ENCODE peak calls at places on chromosomes 11 and 22, in four cellular contexts. R is neural progenitor cell; U is A549; I is CD8-positive, alpha-beta T cell. B is an unnamed sample.

GRCh38 chr11:79609511-79609910 is 168.7 kb upstream of the TENM4 start:
- DNase-seq in R (no peak), U (no peak), I (no peak), B (no peak)

GRCh38 chr11:765025-765801 is 12.1 kb downstream of the GATD1 start:
- DNase-seq in U (peak; percentile 60), I (peak; percentile 70), R (peak; percentile 72), B (peak; percentile 34)

GRCh38 chr22:26797910-26798309 is 140.5 kb downstream of the MIAT start:
- DNase-seq in R (peak; percentile 36), I (no peak), U (peak; percentile 13), B (no peak)

GRCh38 chr22:50340157-50340879 is 2.8 kb upstream of the PPP6R2 start:
- DNase-seq in R (peak; percentile 56), U (no peak), I (no peak), B (no peak)

GRCh38 chr11:19674420-19674819 is 38.2 kb upstream of the NAV2 start:
- DNase-seq in I (no peak), R (no peak), U (no peak), B (no peak)

GRCh38 chr11:43632171-43632570 is 48.4 kb upstream of the HSD17B12 start:
- DNase-seq in I (no peak), U (no peak), R (no peak), B (no peak)

GRCh38 chr11:56911312-56911711 is 77.4 kb upstream of the OR5AK2 start:
- DNase-seq in I (no peak), R (no peak), U (no peak), B (no peak)

GRCh38 chr11:10592331-10592730 is 23.9 kb upstream of the LYVE1 start:
- DNase-seq in U (no peak), I (no peak), R (no peak), B (no peak)

GRCh38 chr11:130829801-130830562 is 86.3 kb downstream of the SNX19 start:
- DNase-seq in R (no peak), U (no peak), I (no peak), B (no peak)

GRCh38 chr11:130828741-130829140 is 87.5 kb downstream of the SNX19 start:
- DNase-seq in U (no peak), R (no peak), I (no peak), B (no peak)

GRCh38 chr11:130825621-130826020 is 90.7 kb downstream of the SNX19 start:
- DNase-seq in I (no peak), U (no peak), R (no peak), B (no peak)

GRCh38 chr11:130826572-130826971 is 89.7 kb downstream of the SNX19 start:
- DNase-seq in U (no peak), I (no peak), R (no peak), B (no peak)

GRCh38 chr11:130827697-130828377 is 88.4 kb downstream of the SNX19 start:
- DNase-seq in R (peak; percentile 77), I (no peak), U (peak; percentile 69), B (no peak)
- H3K27ac ChIP-seq in R (no peak overlapping the region), I (no peak overlapping the region), U (peak overlapping the region; percentile 74), B (no peak overlapping the region)

GRCh38 chr11:73757598-73757997 is 3.3 kb downstream of the RAB6A start:
- DNase-seq in U (no peak), R (no peak), I (no peak), B (no peak)
- H3K27ac ChIP-seq in U (no peak overlapping the region), R (no peak overlapping the region), I (no peak overlapping the region), B (no peak overlapping the region)

GRCh38 chr11:118838905-118839553 is 44.7 kb upstream of the CXCR5 start:
- DNase-seq in I (no peak), U (no peak), R (no peak), B (no peak)

GRCh38 chr11:118841469-118842222 is 42.0 kb upstream of the CXCR5 start:
- DNase-seq in R (no peak), I (peak; percentile 14), U (no peak), B (no peak)

GRCh38 chr11:118845369-118845768 is 38.3 kb upstream of the CXCR5 start:
- DNase-seq in I (no peak), R (no peak), U (no peak), B (no peak)

GRCh38 chr11:118843518-118843917 is 40.2 kb upstream of the CXCR5 start:
- DNase-seq in I (no peak), R (no peak), U (no peak), B (no peak)

GRCh38 chr11:118842369-118842768 is 41.3 kb upstream of the CXCR5 start:
- DNase-seq in R (no peak), U (no peak), I (no peak), B (no peak)
- H3K27ac ChIP-seq in R (no peak overlapping the region), U (no peak overlapping the region), I (no peak overlapping the region), B (no peak overlapping the region)

GRCh38 chr11:45058344-45058743 is 88.1 kb upstream of the PRDM11 start:
- DNase-seq in U (no peak), R (no peak), I (no peak), B (no peak)

GRCh38 chr11:45061641-45062040 is 84.8 kb upstream of the PRDM11 start:
- DNase-seq in I (no peak), U (no peak), R (no peak), B (no peak)

GRCh38 chr11:45062974-45063635 is 83.3 kb upstream of the PRDM11 start:
- DNase-seq in R (no peak), U (no peak), I (no peak), B (no peak)

GRCh38 chr11:45062115-45062514 is 84.3 kb upstream of the PRDM11 start:
- DNase-seq in U (no peak), I (no peak), R (no peak), B (no peak)

GRCh38 chr11:45060707-45061106 is 85.7 kb upstream of the PRDM11 start:
- DNase-seq in I (no peak), U (no peak), R (no peak), B (no peak)
- H3K27ac ChIP-seq in I (no peak overlapping the region), U (no peak overlapping the region), R (no peak overlapping the region), B (no peak overlapping the region)

GRCh38 chr11:15727125-15727524 is 612.4 kb downstream of the INSC start:
- DNase-seq in U (no peak), R (no peak), I (no peak), B (no peak)
- H3K27ac ChIP-seq in U (no peak overlapping the region), R (no peak overlapping the region), I (no peak overlapping the region), B (no peak overlapping the region)